ENCODE peak calls at places on chromosomes 7 and 10, in five cellular contexts. O is heart left ventricle, E is neural progenitor cell, P is fibroblast of lung, S is IMR-90. W is an unnamed sample.

GRCh38 chr7:98935811-98936210 is 57.5 kb downstream of the TRRAP start:
- DNase-seq in O (no peak), S (peak; percentile 68), P (no peak), E (no peak), W (peak; percentile 42)

GRCh38 chr10:115854740-115855435 is 418.1 kb downstream of the GFRA1 start:
- DNase-seq in O (no peak), S (peak; percentile 23), E (no peak), P (no peak), W (no peak)

GRCh38 chr10:69868821-69869220 is 67.1 kb downstream of the COL13A1 start:
- DNase-seq in E (no peak), P (no peak), S (no peak), O (no peak), W (no peak)

GRCh38 chr7:32066441-32066840 is 3.8 kb downstream of the PDE1C start:
- DNase-seq in O (no peak), S (no peak), P (no peak), E (no peak), W (no peak)

GRCh38 chr10:93548376-93549071 is 17.9 kb upstream of the FFAR4 start:
- DNase-seq in O (no peak), S (peak; percentile 75), E (no peak), P (peak; percentile 6), W (no peak)

GRCh38 chr7:50657912-50658311 is 92.7 kb upstream of the DDC start:
- DNase-seq in P (no peak), S (no peak), E (no peak), O (no peak), W (no peak)

GRCh38 chr10:13977861-13978843 is 352.6 kb downstream of the FRMD4A start:
- DNase-seq in E (no peak), O (no peak), S (peak; percentile 98), P (peak; percentile 94), W (peak; percentile 97)

GRCh38 chr10:100637785-100638184 is 102.0 kb downstream of the HIF1AN start:
- DNase-seq in S (no peak), P (no peak), E (peak; percentile 85), O (no peak), W (no peak)

GRCh38 chr7:152752513-152752912 is 7.0 kb upstream of the ACTR3B start:
- DNase-seq in P (no peak), E (no peak), O (no peak), S (no peak), W (no peak)

GRCh38 chr7:105622114-105622731 is 40.9 kb upstream of the EFCAB10 start:
- DNase-seq in S (no peak), O (no peak), E (no peak), P (no peak), W (no peak)

GRCh38 chr10:57333880-57334279 is 933.8 kb downstream of the IPMK start:
- DNase-seq in O (no peak), P (no peak), S (no peak), E (no peak), W (no peak)

GRCh38 chr10:4650109-4650508 is 175.9 kb upstream of the AKR1E2 start:
- DNase-seq in S (peak; percentile 66), O (peak; percentile 47), P (peak; percentile 71), E (no peak), W (peak; percentile 63)

GRCh38 chr7:92851732-92852131 is 15.4 kb upstream of the CDK6 start:
- DNase-seq in S (peak; percentile 31), E (no peak), P (no peak), O (no peak), W (no peak)

GRCh38 chr10:90571876-90572275 is 286.0 kb downstream of the HTR7 start:
- DNase-seq in S (no peak), E (no peak), O (no peak), P (peak; percentile 56), W (no peak)

GRCh38 chr7:51824050-51824449 is 507.4 kb upstream of the COBL start:
- DNase-seq in P (no peak), E (no peak), O (no peak), S (no peak), W (no peak)

GRCh38 chr10:60820093-60820769 is 42.0 kb downstream of the CDK1 start:
- DNase-seq in S (peak; percentile 51), E (peak; percentile 11), P (peak; percentile 33), O (no peak), W (peak; percentile 73)

GRCh38 chr7:116330961-116331360 is 120.6 kb downstream of the TES start:
- DNase-seq in O (no peak), E (no peak), P (peak; percentile 86), S (peak; percentile 29), W (peak; percentile 95)

GRCh38 chr7:158051372-158051760 is 536.3 kb downstream of the PTPRN2 start:
- DNase-seq in E (peak; percentile 32), P (no peak), O (no peak), S (no peak), W (no peak)

GRCh38 chr10:76839276-76839675 is 798.3 kb downstream of the KCNMA1 start:
- DNase-seq in O (no peak), E (no peak), S (no peak), P (peak; percentile 15), W (no peak)

GRCh38 chr10:14063531-14064317 is 267.0 kb downstream of the FRMD4A start:
- DNase-seq in P (peak; percentile 91), O (no peak), E (no peak), S (peak; percentile 87), W (peak; percentile 87)

GRCh38 chr10:1190052-1190395 is 133.8 kb downstream of the WDR37 start:
- DNase-seq in S (no peak), E (no peak), P (no peak), O (peak; percentile 13), W (no peak)

DNA sequence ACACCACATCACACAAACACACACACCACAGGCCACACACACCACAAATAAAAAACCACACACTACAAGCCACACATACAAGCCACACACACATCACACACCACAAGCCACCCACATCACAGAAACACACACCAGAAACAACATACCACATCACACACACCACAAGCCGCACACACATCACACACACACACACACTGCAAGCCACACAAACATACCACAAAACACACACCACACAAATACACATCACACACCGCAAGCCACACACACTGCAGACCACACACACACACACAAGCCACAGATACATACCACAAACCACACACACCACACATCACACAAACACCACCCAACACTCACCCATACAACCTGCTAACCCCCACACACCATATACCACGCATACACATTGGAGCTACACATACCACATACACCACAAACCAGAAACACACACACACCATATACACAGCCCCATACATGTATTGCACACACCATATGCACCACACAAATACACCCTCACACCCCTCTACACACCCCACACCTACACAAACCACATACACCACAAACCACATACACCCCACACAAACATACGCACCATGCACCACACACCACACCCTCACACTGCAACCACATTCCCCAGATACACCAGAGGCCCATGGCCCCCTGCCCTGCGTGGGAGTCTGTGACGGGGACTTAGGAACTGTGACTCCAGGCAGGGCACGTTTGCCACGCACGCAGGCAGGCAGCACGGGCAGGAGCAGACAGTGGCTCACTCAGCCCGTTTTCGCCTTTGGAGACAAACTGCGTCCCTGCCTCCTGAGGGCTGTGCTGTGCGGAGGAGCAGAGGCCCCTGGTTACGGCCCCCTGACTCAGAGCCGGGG is 52.7 kb downstream of the TMEM209 start:
- DNase-seq in O (no peak), S (peak; percentile 17), E (no peak), P (no peak), W (peak; percentile 71)
- H3K4me3 ChIP-seq in O (no peak overlapping the region), S (no peak overlapping the region), E (no peak overlapping the region), P (no peak overlapping the region), W (no peak overlapping the region)

GRCh38 chr7:83005410-83005809 is 157.3 kb downstream of the PCLO start:
- DNase-seq in O (no peak), E (peak; percentile 36), S (no peak), P (peak; percentile 18), W (no peak)
- TF ChIP-seq CTCF in O (no peak), E (peak; percentile 57), S (no peak), P (no peak), W (no peak)

GRCh38 chr10:124462348-124462695 is 699 bp downstream of the LHPP start:
- DNase-seq in S (no peak), E (no peak), O (no peak), P (no peak), W (no peak)

GRCh38 chr10:124464028-124464751 is 2.6 kb downstream of the LHPP start:
- DNase-seq in O (no peak), P (no peak), S (no peak), E (no peak), W (no peak)

GRCh38 chr10:124460144-124460543 is 1.5 kb upstream of the LHPP start:
- DNase-seq in E (no peak), P (no peak), S (no peak), O (no peak), W (no peak)

GRCh38 chr10:124459395-124459794 is 2.2 kb upstream of the LHPP start:
- DNase-seq in P (no peak), E (no peak), S (no peak), O (no peak), W (no peak)

GRCh38 chr10:124461642-124462347 is at the start of gene LHPP:
- DNase-seq in S (peak; percentile 66), O (peak; percentile 94), P (peak; percentile 71), E (peak; percentile 85), W (peak; percentile 65)
- H3K4me3 ChIP-seq in S (peak within 1 kb of the TSS; percentile 98), O (peak within 1 kb of the TSS; percentile 65), P (peak within 1 kb of the TSS; percentile 24), E (peak within 1 kb of the TSS; percentile 97), W (peak within 1 kb of the TSS; percentile 72)

GRCh38 chr10:34017281-34017680 is 682.8 kb upstream of the NRP1 start:
- DNase-seq in E (peak; percentile 45), P (no peak), S (no peak), O (no peak), W (no peak)
- TF ChIP-seq CTCF in E (peak; percentile 57), P (no peak), S (no peak), O (no peak), W (no peak)

GRCh38 chr7:135980665-135981180 is 3.6 kb upstream of the MTPN start:
- DNase-seq in S (peak; percentile 39), E (no peak), P (no peak), O (no peak), W (peak; percentile 90)

GRCh38 chr7:135977742-135978066 is 545 bp upstream of the MTPN start:
- DNase-seq in P (no peak), E (no peak), S (no peak), O (no peak), W (no peak)

GRCh38 chr7:135978624-135979023 is 1.5 kb upstream of the MTPN start:
- DNase-seq in P (no peak), O (no peak), E (no peak), S (no peak), W (no peak)

GRCh38 chr7:135979674-135980660 is 2.8 kb upstream of the MTPN start:
- DNase-seq in O (no peak), P (peak; percentile 26), S (peak; percentile 63), E (no peak), W (peak; percentile 65)

DNA sequence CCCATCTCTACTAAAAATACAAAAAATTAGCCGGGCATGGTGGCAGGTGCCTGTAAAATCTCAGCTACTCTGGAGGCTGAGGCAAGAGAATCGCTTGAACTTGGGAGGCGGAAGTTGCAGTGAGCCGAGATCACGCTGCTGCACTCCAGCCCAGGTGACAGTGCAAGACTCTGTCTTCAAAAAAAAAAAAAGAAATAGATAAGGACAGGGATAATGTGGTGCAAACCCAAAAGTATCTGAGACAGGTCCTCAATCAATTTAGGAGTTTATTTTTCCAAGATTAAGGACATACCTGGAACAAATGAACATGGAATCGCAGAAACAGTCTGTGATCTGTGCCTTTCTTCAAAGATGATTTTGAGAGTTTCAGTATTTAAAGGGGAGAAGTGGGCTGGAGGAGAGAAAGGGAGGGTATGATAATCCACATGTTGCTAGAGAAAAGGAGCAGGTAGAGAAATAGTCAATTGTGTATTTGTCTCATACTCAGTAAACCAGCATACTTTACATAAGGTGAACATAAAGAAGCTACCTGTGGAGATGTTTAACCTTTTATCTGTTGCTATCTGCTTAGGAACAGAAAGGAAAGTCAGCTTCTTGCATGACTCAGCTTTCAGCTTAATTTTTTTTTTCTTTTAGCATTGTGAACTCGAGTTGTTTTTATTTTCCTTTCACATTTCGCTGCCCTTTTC is 4.9 kb upstream of the MTPN start:
- DNase-seq in P (no peak), S (no peak), E (no peak), O (no peak), W (no peak)
- H3K4me3 ChIP-seq in P (no peak overlapping the region), S (no peak overlapping the region), E (no peak overlapping the region), O (no peak overlapping the region), W (no peak overlapping the region)